ENCODE peak calls at places on chromosome 9, in nine cellular contexts. One of them, this sample, is unnamed.

GRCh38 chr9:134165357-134166315 is 1.3 kb upstream of the RNU6ATAC start:
- DNase-seq in neural crest cell: peak; percentile 33
- DNase-seq in astrocyte: no peak
- DNase-seq in uterus: no peak
- DNase-seq in transverse colon: peak; percentile 28
- DNase-seq in tibial nerve: no peak
- DNase-seq in HFFc6: peak; percentile 14
- DNase-seq in body of pancreas: peak; percentile 52
- DNase-seq in bronchial epithelial cell: peak; percentile 28
- DNase-seq in this sample: no peak

GRCh38 chr9:92763721-92764380 is 782 bp downstream of the BICD2 start:
- DNase-seq in tibial nerve: no peak
- DNase-seq in neural crest cell: peak; percentile 34
- DNase-seq in bronchial epithelial cell: no peak
- DNase-seq in transverse colon: peak; percentile 42
- DNase-seq in body of pancreas: peak; percentile 26
- DNase-seq in uterus: no peak
- DNase-seq in astrocyte: no peak
- DNase-seq in HFFc6: no peak
- DNase-seq in this sample: peak; percentile 62

GRCh38 chr9:91775011-91775707 is 174.9 kb downstream of the ROR2 start:
- DNase-seq in astrocyte: no peak
- DNase-seq in neural crest cell: peak; percentile 75
- DNase-seq in bronchial epithelial cell: peak; percentile 33
- DNase-seq in transverse colon: peak; percentile 76
- DNase-seq in tibial nerve: peak; percentile 34
- DNase-seq in HFFc6: peak; percentile 12
- DNase-seq in body of pancreas: peak; percentile 68
- DNase-seq in uterus: peak; percentile 68
- DNase-seq in this sample: peak; percentile 87

GRCh38 chr9:129306318-129306973 is 128.4 kb upstream of the IER5L start:
- DNase-seq in body of pancreas: peak; percentile 0
- DNase-seq in uterus: no peak
- DNase-seq in tibial nerve: peak; percentile 7
- DNase-seq in transverse colon: no peak
- DNase-seq in neural crest cell: no peak
- DNase-seq in astrocyte: no peak
- DNase-seq in bronchial epithelial cell: no peak
- DNase-seq in HFFc6: no peak
- DNase-seq in this sample: no peak

GRCh38 chr9:106868565-106868964 is 5.6 kb downstream of the ZNF462 start:
- DNase-seq in HFFc6: no peak
- DNase-seq in neural crest cell: no peak
- DNase-seq in bronchial epithelial cell: peak; percentile 48
- DNase-seq in uterus: peak; percentile 32
- DNase-seq in tibial nerve: peak; percentile 18
- DNase-seq in astrocyte: no peak
- DNase-seq in transverse colon: peak; percentile 22
- DNase-seq in body of pancreas: no peak
- DNase-seq in this sample: no peak

GRCh38 chr9:14314929-14315753 is 1.2 kb upstream of the NFIB start:
- DNase-seq in body of pancreas: peak; percentile 94
- DNase-seq in transverse colon: peak; percentile 91
- DNase-seq in bronchial epithelial cell: peak; percentile 62
- DNase-seq in tibial nerve: peak; percentile 87
- DNase-seq in astrocyte: peak; percentile 77
- DNase-seq in uterus: peak; percentile 96
- DNase-seq in neural crest cell: peak; percentile 46
- DNase-seq in HFFc6: no peak
- DNase-seq in this sample: peak; percentile 96

GRCh38 chr9:138015021-138015829 is 137.6 kb downstream of the CACNA1B start:
- DNase-seq in bronchial epithelial cell: no peak
- DNase-seq in uterus: no peak
- DNase-seq in HFFc6: no peak
- DNase-seq in neural crest cell: no peak
- DNase-seq in body of pancreas: no peak
- DNase-seq in tibial nerve: no peak
- DNase-seq in transverse colon: no peak
- DNase-seq in astrocyte: no peak
- DNase-seq in this sample: no peak

GRCh38 chr9:93098236-93098946 is 2.4 kb downstream of the CARD19 start:
- DNase-seq in transverse colon: peak; percentile 82
- DNase-seq in astrocyte: peak; percentile 97
- DNase-seq in HFFc6: peak; percentile 98
- DNase-seq in body of pancreas: peak; percentile 91
- DNase-seq in uterus: peak; percentile 90
- DNase-seq in neural crest cell: no peak
- DNase-seq in bronchial epithelial cell: peak; percentile 91
- DNase-seq in tibial nerve: peak; percentile 65
- DNase-seq in this sample: no peak

GRCh38 chr9:20528253-20528652 is 94.0 kb downstream of the MLLT3 start:
- DNase-seq in HFFc6: no peak
- DNase-seq in uterus: no peak
- DNase-seq in astrocyte: no peak
- DNase-seq in neural crest cell: no peak
- DNase-seq in bronchial epithelial cell: no peak
- DNase-seq in tibial nerve: no peak
- DNase-seq in transverse colon: no peak
- DNase-seq in body of pancreas: no peak
- DNase-seq in this sample: no peak

GRCh38 chr9:20526500-20527319 is 95.6 kb downstream of the MLLT3 start:
- DNase-seq in bronchial epithelial cell: peak; percentile 85
- DNase-seq in neural crest cell: no peak
- DNase-seq in transverse colon: no peak
- DNase-seq in tibial nerve: no peak
- DNase-seq in body of pancreas: no peak
- DNase-seq in HFFc6: peak; percentile 7
- DNase-seq in uterus: no peak
- DNase-seq in astrocyte: peak; percentile 59
- DNase-seq in this sample: no peak

GRCh38 chr9:20529837-20530236 is 92.5 kb downstream of the MLLT3 start:
- DNase-seq in astrocyte: no peak
- DNase-seq in transverse colon: no peak
- DNase-seq in tibial nerve: no peak
- DNase-seq in uterus: no peak
- DNase-seq in neural crest cell: no peak
- DNase-seq in bronchial epithelial cell: no peak
- DNase-seq in body of pancreas: no peak
- DNase-seq in HFFc6: no peak
- DNase-seq in this sample: no peak

DNA sequence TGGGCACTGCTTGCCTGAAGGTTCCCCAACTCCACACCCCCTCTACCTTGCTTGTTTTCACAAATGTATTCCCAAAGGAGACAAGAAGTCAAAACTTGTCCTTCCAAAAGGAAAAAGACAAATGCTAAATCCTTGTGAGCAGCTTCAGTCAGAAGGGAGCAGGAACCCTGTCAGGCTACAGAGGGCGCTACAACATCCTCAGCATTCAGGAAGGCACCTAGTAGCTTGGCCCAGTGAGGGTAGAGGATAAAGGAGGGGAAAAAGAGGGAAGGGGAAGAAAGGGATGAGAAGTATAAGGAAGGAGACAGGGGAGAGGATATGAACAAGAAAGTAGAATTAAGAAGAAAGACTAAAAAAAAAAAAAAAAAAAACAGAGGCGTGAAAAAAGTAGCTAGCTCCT is 97.5 kb downstream of the MLLT3 start:
- DNase-seq in uterus: no peak
- DNase-seq in HFFc6: no peak
- DNase-seq in bronchial epithelial cell: peak; percentile 10
- DNase-seq in tibial nerve: no peak
- DNase-seq in neural crest cell: no peak
- DNase-seq in transverse colon: peak; percentile 22
- DNase-seq in astrocyte: no peak
- DNase-seq in body of pancreas: no peak
- DNase-seq in this sample: no peak
- TF ChIP-seq CTCF in uterus: no peak
- TF ChIP-seq CTCF in HFFc6: peak; percentile 53
- TF ChIP-seq CTCF in bronchial epithelial cell: peak; percentile 46
- TF ChIP-seq CTCF in tibial nerve: no peak
- TF ChIP-seq CTCF in neural crest cell: peak; percentile 38
- TF ChIP-seq CTCF in transverse colon: peak; percentile 20
- TF ChIP-seq CTCF in astrocyte: no peak
- TF ChIP-seq CTCF in body of pancreas: no peak
- TF ChIP-seq CTCF in this sample: no peak

GRCh38 chr9:89743216-89743575 is 138.4 kb downstream of the GADD45G start:
- DNase-seq in astrocyte: no peak
- DNase-seq in neural crest cell: peak; percentile 18
- DNase-seq in tibial nerve: no peak
- DNase-seq in body of pancreas: no peak
- DNase-seq in HFFc6: no peak
- DNase-seq in bronchial epithelial cell: no peak
- DNase-seq in transverse colon: no peak
- DNase-seq in uterus: no peak
- DNase-seq in this sample: no peak

GRCh38 chr9:89744255-89744648 is 139.4 kb downstream of the GADD45G start:
- DNase-seq in uterus: no peak
- DNase-seq in astrocyte: no peak
- DNase-seq in body of pancreas: no peak
- DNase-seq in HFFc6: no peak
- DNase-seq in bronchial epithelial cell: no peak
- DNase-seq in tibial nerve: no peak
- DNase-seq in neural crest cell: no peak
- DNase-seq in transverse colon: no peak
- DNase-seq in this sample: no peak

GRCh38 chr9:89744730-89745129 is 139.9 kb downstream of the GADD45G start:
- DNase-seq in HFFc6: no peak
- DNase-seq in tibial nerve: no peak
- DNase-seq in bronchial epithelial cell: peak; percentile 58
- DNase-seq in transverse colon: no peak
- DNase-seq in uterus: no peak
- DNase-seq in astrocyte: no peak
- DNase-seq in neural crest cell: no peak
- DNase-seq in body of pancreas: no peak
- DNase-seq in this sample: no peak

GRCh38 chr9:89742660-89743059 is 137.8 kb downstream of the GADD45G start:
- DNase-seq in body of pancreas: no peak
- DNase-seq in astrocyte: no peak
- DNase-seq in bronchial epithelial cell: no peak
- DNase-seq in transverse colon: peak; percentile 43
- DNase-seq in tibial nerve: no peak
- DNase-seq in neural crest cell: no peak
- DNase-seq in HFFc6: no peak
- DNase-seq in uterus: no peak
- DNase-seq in this sample: no peak

DNA sequence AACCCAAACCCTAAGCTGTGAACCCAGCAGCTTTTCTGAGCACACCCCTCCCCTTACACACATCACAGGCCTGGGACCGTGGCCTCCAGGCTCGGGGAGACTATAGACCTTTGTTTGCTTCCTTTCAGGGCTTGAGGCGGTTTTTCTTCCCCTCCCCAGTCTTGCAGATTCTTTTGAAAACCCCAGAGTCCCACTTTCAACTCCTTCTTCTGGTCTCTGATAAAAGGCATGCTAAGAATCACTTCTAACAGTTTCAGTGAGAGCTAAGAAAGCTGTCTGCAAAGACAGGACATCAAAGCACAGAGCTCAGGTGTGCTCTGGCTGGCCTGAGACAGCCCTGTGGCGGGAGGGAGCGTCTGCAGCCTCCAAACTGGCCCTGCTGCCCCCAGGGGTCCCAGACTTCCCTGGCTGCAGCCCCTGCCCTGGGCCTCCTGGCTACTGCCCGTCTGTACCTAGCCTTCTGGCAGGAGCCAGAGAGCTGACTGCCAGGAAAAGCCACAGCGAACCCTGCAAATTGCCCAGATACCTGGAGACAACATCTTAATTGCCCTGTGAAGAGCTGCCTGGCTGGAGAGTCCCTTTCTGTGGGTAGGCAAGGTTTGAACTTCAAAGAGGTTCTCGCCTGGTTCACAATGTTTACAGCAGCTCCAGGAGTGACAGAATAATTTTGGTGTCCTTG is 138.9 kb downstream of the GADD45G start:
- DNase-seq in body of pancreas: no peak
- DNase-seq in transverse colon: no peak
- DNase-seq in bronchial epithelial cell: no peak
- DNase-seq in HFFc6: no peak
- DNase-seq in astrocyte: no peak
- DNase-seq in neural crest cell: no peak
- DNase-seq in tibial nerve: no peak
- DNase-seq in uterus: no peak
- DNase-seq in this sample: no peak
- TF ChIP-seq CTCF in body of pancreas: no peak
- TF ChIP-seq CTCF in transverse colon: no peak
- TF ChIP-seq CTCF in bronchial epithelial cell: no peak
- TF ChIP-seq CTCF in HFFc6: no peak
- TF ChIP-seq CTCF in astrocyte: no peak
- TF ChIP-seq CTCF in neural crest cell: no peak
- TF ChIP-seq CTCF in tibial nerve: no peak
- TF ChIP-seq CTCF in uterus: no peak
- TF ChIP-seq CTCF in this sample: no peak

GRCh38 chr9:68431307-68431706 is 74.9 kb downstream of the PGM5 start:
- DNase-seq in HFFc6: no peak
- DNase-seq in neural crest cell: no peak
- DNase-seq in transverse colon: no peak
- DNase-seq in body of pancreas: no peak
- DNase-seq in tibial nerve: no peak
- DNase-seq in uterus: no peak
- DNase-seq in astrocyte: no peak
- DNase-seq in bronchial epithelial cell: no peak
- DNase-seq in this sample: no peak
- TF ChIP-seq CTCF in HFFc6: no peak
- TF ChIP-seq CTCF in neural crest cell: no peak
- TF ChIP-seq CTCF in transverse colon: no peak
- TF ChIP-seq CTCF in body of pancreas: no peak
- TF ChIP-seq CTCF in tibial nerve: no peak
- TF ChIP-seq CTCF in uterus: no peak
- TF ChIP-seq CTCF in astrocyte: no peak
- TF ChIP-seq CTCF in bronchial epithelial cell: no peak
- TF ChIP-seq CTCF in this sample: no peak

GRCh38 chr9:117414906-117415583 is at the start of gene ASTN2:
- DNase-seq in tibial nerve: no peak
- DNase-seq in uterus: no peak
- DNase-seq in transverse colon: no peak
- DNase-seq in astrocyte: no peak
- DNase-seq in bronchial epithelial cell: no peak
- DNase-seq in HFFc6: no peak
- DNase-seq in neural crest cell: peak; percentile 22
- DNase-seq in body of pancreas: peak; percentile 10
- DNase-seq in this sample: peak; percentile 51

GRCh38 chr9:117414220-117414905 is 494 bp downstream of the ASTN2 start:
- DNase-seq in transverse colon: no peak
- DNase-seq in neural crest cell: peak; percentile 37
- DNase-seq in HFFc6: no peak
- DNase-seq in body of pancreas: peak; percentile 15
- DNase-seq in bronchial epithelial cell: no peak
- DNase-seq in uterus: no peak
- DNase-seq in tibial nerve: no peak
- DNase-seq in astrocyte: no peak
- DNase-seq in this sample: peak; percentile 62

GRCh38 chr9:117416856-117417255 is 2.0 kb upstream of the ASTN2 start:
- DNase-seq in transverse colon: no peak
- DNase-seq in neural crest cell: no peak
- DNase-seq in uterus: no peak
- DNase-seq in tibial nerve: no peak
- DNase-seq in body of pancreas: no peak
- DNase-seq in bronchial epithelial cell: no peak
- DNase-seq in HFFc6: no peak
- DNase-seq in astrocyte: no peak
- DNase-seq in this sample: no peak

GRCh38 chr9:117413346-117414219 is 1.3 kb downstream of the ASTN2 start:
- DNase-seq in HFFc6: no peak
- DNase-seq in bronchial epithelial cell: no peak
- DNase-seq in uterus: no peak
- DNase-seq in transverse colon: no peak
- DNase-seq in body of pancreas: no peak
- DNase-seq in neural crest cell: peak; percentile 36
- DNase-seq in astrocyte: no peak
- DNase-seq in tibial nerve: no peak
- DNase-seq in this sample: no peak

GRCh38 chr9:117415584-117415937 is 704 bp upstream of the ASTN2 start:
- DNase-seq in tibial nerve: no peak
- DNase-seq in astrocyte: no peak
- DNase-seq in HFFc6: no peak
- DNase-seq in transverse colon: no peak
- DNase-seq in bronchial epithelial cell: no peak
- DNase-seq in body of pancreas: no peak
- DNase-seq in neural crest cell: no peak
- DNase-seq in uterus: no peak
- DNase-seq in this sample: no peak
- TF ChIP-seq CTCF in tibial nerve: no peak
- TF ChIP-seq CTCF in astrocyte: no peak
- TF ChIP-seq CTCF in HFFc6: no peak
- TF ChIP-seq CTCF in transverse colon: no peak
- TF ChIP-seq CTCF in bronchial epithelial cell: no peak
- TF ChIP-seq CTCF in body of pancreas: no peak
- TF ChIP-seq CTCF in neural crest cell: no peak
- TF ChIP-seq CTCF in uterus: no peak
- TF ChIP-seq CTCF in this sample: no peak